ENCODE peak calls at places on chromosomes 6 and 20, in ten cellular contexts. M is OCI-LY7; K is fibroblast of mammary gland; C is ELR; T is NCI-H2029; J is AG10803; P is stimulated activated CD4-positive, alpha-beta T cell treated with anti-CD3 and anti-CD28 coated beads, Interleukin-1b, Interleukin-23, amount 100 ng/mL, for 24 hours; I is epithelial cell of esophagus; Z is activated CD4-positive, alpha-beta T cell treated with anti-CD3 and anti-CD28 coated beads, Interleukin-2, amount 50 U/mL, for 4 hours; H is neural crest cell. Q is an unnamed sample.
A peak's percentile ranks its signal among the peaks of the same experiment; 100 is the strongest.

GRCh38 chr20:50077818-50078601 is 34.9 kb downstream of the UBE2V1 start:
- DNase-seq in M (no peak), I (no peak), T (no peak), P (no peak), H (no peak), K (no peak), Z (no peak), C (no peak), J (no peak), Q (no peak)

GRCh38 chr6:119318176-119318575 is 31.4 kb downstream of the MAN1A1 start:
- DNase-seq in P (no peak), K (no peak), T (no peak), M (no peak), H (no peak), I (no peak), C (no peak), J (no peak), Z (no peak), Q (no peak)

GRCh38 chr6:20707166-20707485 is 172.9 kb downstream of the CDKAL1 start:
- DNase-seq in Z (no peak), J (no peak), M (no peak), P (no peak), I (no peak), K (no peak), C (no peak), T (peak; percentile 37), H (no peak), Q (no peak)

GRCh38 chr6:129634411-129635230 is 75.4 kb downstream of the ARHGAP18 start:
- DNase-seq in K (no peak), M (no peak), P (no peak), H (no peak), Z (no peak), J (peak; percentile 16), C (peak; percentile 38), I (no peak), T (no peak), Q (no peak)

GRCh38 chr6:26032387-26033131 is 54.7 kb upstream of the HFE start:
- DNase-seq in T (peak; percentile 62), K (peak; percentile 35), J (peak; percentile 85), P (no peak), M (peak; percentile 87), H (no peak), Z (no peak), C (peak; percentile 66), I (peak; percentile 48), Q (no peak)

GRCh38 chr20:63580796-63581461 is 6.9 kb upstream of the HELZ2 start:
- DNase-seq in J (peak; percentile 24), T (no peak), C (peak; percentile 75), Z (peak; percentile 77), M (peak; percentile 57), K (peak; percentile 60), I (peak; percentile 85), P (peak; percentile 42), H (no peak), Q (no peak)

GRCh38 chr20:62805711-62806382 is 1.2 kb downstream of the OGFR start:
- DNase-seq in M (no peak), Z (no peak), I (no peak), C (peak; percentile 41), J (no peak), P (no peak), H (peak; percentile 69), K (peak; percentile 43), T (no peak), Q (no peak)

GRCh38 chr6:155116571-155116910 is 121.4 kb downstream of the TIAM2 start:
- DNase-seq in Z (no peak), P (no peak), C (no peak), K (no peak), J (no peak), H (no peak), T (no peak), M (no peak), I (no peak), Q (no peak)

GRCh38 chr6:100342830-100343229 is 121.9 kb downstream of the SIM1 start:
- DNase-seq in H (no peak), M (no peak), Z (no peak), P (no peak), I (no peak), K (no peak), C (peak; percentile 68), T (no peak), J (peak; percentile 63), Q (no peak)

Q was measured in cerebellar nuclear complex.